ENCODE peak calls at places on chromosomes 11 and 22, in four cellular contexts. J is IMR-90, D is breast epithelium, N is upper lobe of left lung. H is an unnamed sample. For H3K4me1, the result is how much of the 10 kb centered on the place peaks cover.

GRCh38 chr11:75852406-75853017 is 37.5 kb downstream of the UVRAG start:
- DNase-seq in J (no peak), D (no peak), N (no peak), H (no peak)

GRCh38 chr11:130159657-130160459 is at the start of gene ST14:
- DNase-seq in D (peak), N (peak), J (no peak), H (peak)

GRCh38 chr11:79438631-79439429 is 2.0 kb downstream of the TENM4 start:
- DNase-seq in N (peak), D (no peak), J (peak), H (peak)

GRCh38 chr11:108199446-108200321 is 22.8 kb downstream of the NPAT start:
- DNase-seq in N (no peak), D (no peak), J (peak), H (peak)

GRCh38 chr11:124747406-124748099 is 4.5 kb downstream of the VSIG2 start:
- DNase-seq in D (no peak), N (no peak), J (no peak), H (no peak)

GRCh38 chr22:41180926-41181325 is 24.2 kb upstream of the L3MBTL2 start:
- DNase-seq in N (no peak), D (no peak), J (no peak), H (no peak)

GRCh38 chr22:28034145-28034759 is 115.2 kb upstream of the PITPNB start:
- DNase-seq in N (no peak), J (no peak), D (no peak), H (no peak)

GRCh38 chr11:76234704-76235232 is 28.5 kb upstream of the WNT11 start:
- DNase-seq in J (no peak), N (peak), D (peak), H (no peak)

GRCh38 chr22:19052941-19053551 is 69.2 kb downstream of the DGCR2 start:
- DNase-seq in N (no peak), D (no peak), J (no peak), H (peak)

GRCh38 chr11:67023957-67024353 is 1.0 kb downstream of the SYT12 start:
- DNase-seq in D (no peak), N (no peak), J (no peak), H (no peak)

GRCh38 chr11:58688779-58689503 is 42.8 kb downstream of the GLYAT start:
- DNase-seq in J (peak), N (no peak), D (no peak), H (no peak)

GRCh38 chr22:42397332-42398246 is 34.6 kb downstream of the NFAM1 start:
- DNase-seq in J (no peak), D (no peak), N (no peak), H (no peak)

GRCh38 chr11:80320765-80321164 is 879.9 kb upstream of the TENM4 start:
- DNase-seq in D (no peak), J (no peak), N (no peak), H (no peak)

GRCh38 chr11:75547617-75548054 is 14.4 kb upstream of the SERPINH1 start:
- DNase-seq in J (peak), N (no peak), D (peak), H (peak)

GRCh38 chr11:124863826-124864165 is 1.4 kb upstream of the ROBO3 start:
- DNase-seq in J (no peak), N (no peak), D (no peak), H (no peak)

GRCh38 chr11:76637491-76638266 is 32.9 kb downstream of the LRRC32 start:
- DNase-seq in N (peak), J (no peak), D (no peak), H (peak)

GRCh38 chr11:123590296-123590912 is 64.0 kb downstream of the SCN3B start:
- DNase-seq in D (no peak), N (no peak), J (peak), H (no peak)

GRCh38 chr11:80632691-80633090 is 1191.9 kb upstream of the TENM4 start:
- DNase-seq in N (no peak), J (no peak), D (no peak), H (no peak)

GRCh38 chr11:78424334-78425270 is 7.0 kb upstream of the GAB2 start:
- DNase-seq in D (no peak), J (peak), N (no peak), H (no peak)

GRCh38 chr11:124415356-124415923 is 9.2 kb downstream of the OR8B4 start:
- DNase-seq in J (peak), N (no peak), D (no peak), H (no peak)

GRCh38 chr11:61104963-61105362 is 2.7 kb downstream of the CD5 start:
- DNase-seq in D (no peak), N (no peak), J (no peak), H (no peak)

GRCh38 chr11:67280791-67281551 is 8.1 kb upstream of the ANKRD13D start:
- DNase-seq in N (peak), D (no peak), J (no peak), H (peak)

GRCh38 chr11:126360049-126360446 is 4.6 kb downstream of the ST3GAL4 start:
- DNase-seq in J (no peak), N (peak), D (no peak), H (no peak)

GRCh38 chr22:42076764-42077485 is 2.6 kb upstream of the SMDT1 start:
- DNase-seq in D (no peak), J (no peak), N (no peak), H (no peak)

GRCh38 chr22:28992565-28993326 is 68.9 kb downstream of the C22orf31 start:
- DNase-seq in D (no peak), J (no peak), N (no peak), H (no peak)

GRCh38 chr22:27581688-27582087 is 219.9 kb downstream of the MN1 start:
- DNase-seq in D (peak), J (peak), N (no peak), H (peak)

GRCh38 chr11:2885017-2885675 is 429 bp downstream of the CDKN1C start:
- DNase-seq in J (peak), D (peak), N (peak), H (peak)

GRCh38 chr11:1574256-1575242 is 2.5 kb upstream of the DUSP8 start:
- DNase-seq in D (peak), N (peak), J (peak), H (peak)

GRCh38 chr11:119691020-119691666 is 37.9 kb downstream of the NECTIN1 start:
- DNase-seq in N (no peak), J (no peak), D (no peak), H (no peak)

GRCh38 chr22:26124991-26125725 is 44.1 kb upstream of the SEZ6L start:
- DNase-seq in D (no peak), J (no peak), N (no peak), H (no peak)

GRCh38 chr11:86869966-86870570 is 69.7 kb downstream of the PRSS23 start:
- DNase-seq in N (no peak), J (peak), D (peak), H (peak)

GRCh38 chr11:79421820-79422219 is 19.0 kb downstream of the TENM4 start:
- DNase-seq in D (no peak), J (no peak), N (no peak), H (no peak)

GRCh38 chr11:75260396-75260795 is 19.8 kb downstream of the TPBGL start:
- DNase-seq in J (no peak), N (no peak), D (no peak), H (no peak)

GRCh38 chr11:84909740-84910139 is 717.4 kb downstream of the DLG2 start:
- DNase-seq in N (no peak), D (no peak), J (no peak), H (no peak)

GRCh38 chr22:49340406-49340805 is 487.3 kb downstream of the BRD1 start:
- DNase-seq in N (no peak), D (no peak), J (no peak), H (no peak)

DNA sequence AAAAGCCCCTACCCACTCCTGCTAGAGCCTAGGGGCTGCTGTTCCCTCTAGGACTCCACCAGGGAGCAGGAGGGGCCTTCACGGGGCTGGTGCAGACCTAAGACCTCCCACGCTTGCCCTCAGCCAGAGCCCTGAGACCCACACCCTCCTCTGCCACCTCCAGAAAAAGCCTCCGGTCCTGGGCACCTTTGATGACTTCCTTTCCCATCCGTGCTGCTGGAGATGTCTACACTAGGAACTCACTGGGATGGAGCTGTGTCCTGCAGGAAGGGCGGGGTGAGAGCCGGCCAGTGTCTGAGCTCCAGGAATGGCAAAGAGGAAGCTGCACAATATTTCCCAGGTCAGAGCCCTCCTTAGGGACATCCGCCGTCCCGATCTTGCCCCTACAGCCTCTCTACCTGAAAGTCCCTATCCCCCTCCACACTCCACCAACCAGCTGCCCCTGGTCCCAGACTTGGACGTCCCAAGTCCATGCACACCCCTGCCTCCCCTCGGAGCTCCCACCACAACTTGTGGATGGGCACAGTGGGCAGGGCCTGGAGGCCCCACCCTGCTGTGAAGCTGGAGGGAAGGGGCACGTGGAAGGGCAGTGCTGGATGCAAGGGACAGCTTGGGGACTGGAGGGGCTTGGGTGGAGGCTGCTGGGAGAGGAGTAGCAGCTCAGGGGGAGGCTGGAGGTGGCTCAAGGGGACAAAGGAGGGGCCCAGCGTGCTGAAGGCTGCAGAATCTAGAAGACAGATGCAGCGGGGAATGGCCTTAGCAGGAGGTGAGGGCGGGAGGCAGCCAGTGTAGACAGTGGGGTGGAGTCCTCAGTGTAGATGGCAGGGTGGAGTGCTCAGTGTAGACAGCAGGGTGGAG is 13.5 kb upstream of the LRP5 start:
- DNase-seq in N (no peak), J (no peak), D (no peak), H (peak)
- H3K4me3 ChIP-seq in N (no peak), J (no peak), D (no peak), H (peak)

GRCh38 chr11:120974980-120975379 is 48.9 kb upstream of the TBCEL start:
- DNase-seq in D (no peak), J (no peak), N (no peak), H (no peak)
- H3K4me1 ChIP-seq in D (under half), J (under half), N (under half), H (under half)

GRCh38 chr11:64224151-64224890 is 1.7 kb downstream of the TRPT1 start:
- DNase-seq in D (no peak), N (peak), J (no peak), H (no peak)

GRCh38 chr11:64222651-64223000 is 3.4 kb downstream of the TRPT1 start:
- DNase-seq in D (no peak), J (no peak), N (no peak), H (no peak)

GRCh38 chr11:64220798-64221197 is 5.2 kb downstream of the TRPT1 start:
- DNase-seq in J (no peak), N (peak), D (no peak), H (no peak)

GRCh38 chr11:64224891-64225607 is 937 bp downstream of the TRPT1 start:
- DNase-seq in J (no peak), D (no peak), N (peak), H (no peak)

GRCh38 chr11:64223001-64223651 is 2.9 kb downstream of the TRPT1 start:
- DNase-seq in N (peak), J (no peak), D (no peak), H (no peak)
- TF ChIP-seq POLR2A in N (no peak), J (no peak), D (no peak), H (no peak)

GRCh38 chr11:96082002-96082899 is 158.3 kb upstream of the MTMR2 start:
- DNase-seq in D (no peak), J (no peak), N (no peak), H (no peak)
- H3K4me3 ChIP-seq in D (no peak), J (no peak), N (no peak), H (no peak)

DNA sequence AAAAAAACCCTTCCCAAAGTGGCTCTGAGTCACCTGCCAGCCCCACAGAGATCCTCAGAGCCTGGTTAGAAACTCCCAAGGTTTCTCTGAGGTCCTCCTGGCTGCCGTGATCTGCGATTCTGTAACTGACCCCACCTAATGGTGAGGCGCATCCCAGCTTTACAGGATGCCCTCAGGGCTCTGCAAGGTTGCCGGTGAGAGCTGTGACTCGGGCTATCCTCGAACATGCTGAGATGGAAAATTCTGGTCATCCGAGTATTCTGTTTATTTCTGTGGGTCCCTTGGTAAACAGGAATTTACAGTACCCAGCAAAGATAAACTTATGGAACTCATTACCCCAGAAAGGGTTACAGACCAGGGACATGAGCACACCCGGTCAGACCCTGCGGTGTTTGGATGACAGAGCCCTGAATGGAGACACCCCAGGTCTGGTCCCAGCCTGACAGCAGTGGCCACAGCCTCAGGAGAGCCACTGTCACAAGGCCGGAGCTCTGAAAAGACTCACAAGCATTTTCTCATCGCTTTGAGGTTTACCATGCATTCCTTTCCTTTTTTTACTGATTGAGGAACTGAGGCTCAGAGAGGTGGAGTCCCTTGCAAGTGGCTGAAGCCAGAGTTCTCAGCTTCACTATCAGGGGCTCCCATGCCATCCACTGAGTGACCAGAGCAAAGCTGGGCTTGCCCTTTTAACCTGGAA is 22.2 kb downstream of the LIF start:
- DNase-seq in N (no peak), D (no peak), J (no peak), H (no peak)
- H3K4me1 ChIP-seq in N (under half), D (under half), J (under half), H (under half)

DNA sequence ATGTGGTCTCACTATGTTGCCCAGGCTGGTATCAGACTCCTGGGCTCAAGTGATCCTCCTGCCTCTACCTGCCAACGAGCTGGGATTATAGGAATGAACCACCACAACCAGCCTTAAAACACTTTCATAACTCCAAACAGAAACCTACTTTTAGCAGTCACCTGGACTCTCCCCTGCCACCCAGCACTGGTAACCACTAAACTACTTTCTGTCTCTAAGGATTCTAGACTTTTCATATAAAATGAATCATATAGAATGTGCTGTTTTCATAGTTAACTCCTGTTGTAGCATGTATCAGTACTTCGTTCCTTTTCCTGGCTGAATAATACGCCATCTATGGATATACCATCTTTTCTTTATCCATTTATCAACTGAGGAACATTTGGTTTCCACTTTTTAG is 29.4 kb upstream of the PISD start:
- DNase-seq in D (no peak), N (no peak), J (no peak), H (no peak)
- TF ChIP-seq POLR2A in D (no peak), N (no peak), J (no peak), H (no peak)

GRCh38 chr11:120703358-120704152 is 192.0 kb downstream of the GRIK4 start:
- DNase-seq in J (no peak), N (no peak), D (no peak), H (no peak)
- H3K4me3 ChIP-seq in J (no peak), N (no peak), D (no peak), H (no peak)

DNA sequence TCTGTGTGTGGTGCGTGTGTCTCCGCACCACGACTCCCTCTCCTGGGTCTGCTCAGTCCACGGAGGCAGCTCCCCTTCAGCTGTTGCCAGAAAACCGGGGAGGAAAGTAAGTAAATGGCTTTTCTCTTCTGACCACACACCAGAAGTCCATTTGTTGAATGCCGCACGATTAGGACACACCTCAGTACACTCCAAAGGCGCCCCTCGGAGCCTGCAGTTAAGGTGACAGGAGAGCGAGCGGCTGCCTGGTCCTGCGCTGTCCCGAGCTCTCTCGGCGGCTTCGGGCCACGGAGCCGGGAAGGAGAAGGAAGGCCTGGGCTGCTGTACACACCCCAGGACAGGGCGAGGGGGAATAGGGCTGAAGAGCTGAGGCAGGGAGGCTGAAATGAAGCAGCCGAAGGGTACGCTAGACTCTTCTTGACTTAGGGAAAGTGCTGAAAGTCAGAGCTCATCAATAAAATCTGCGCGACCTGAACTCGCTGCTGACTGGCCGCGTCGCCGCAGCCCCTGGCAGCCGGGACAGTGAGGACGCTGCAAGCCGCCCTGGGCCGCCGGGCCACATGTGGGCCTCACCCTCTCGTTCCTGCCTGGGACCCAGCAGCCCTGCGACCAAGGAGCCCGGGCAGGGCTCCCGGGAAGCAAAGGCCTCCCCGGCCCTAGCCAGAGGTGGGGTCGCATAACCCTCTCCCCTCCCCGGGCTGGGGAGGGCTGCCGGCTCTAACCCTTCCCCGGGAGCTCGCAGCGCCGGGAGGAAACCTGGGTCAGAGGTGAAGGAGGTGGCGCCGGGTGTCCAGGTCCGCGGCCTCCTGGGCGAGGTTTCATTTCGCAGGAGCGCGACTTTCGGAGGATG is 1.5 kb upstream of the PAX6 start:
- DNase-seq in D (no peak), N (peak), J (no peak), H (no peak)
- H3K4me1 ChIP-seq in D (under half), N (half or more), J (under half), H (under half)